ENCODE peak calls at places on chromosomes 13 and 19, in six cellular contexts. V is Peyer's patch; H is LoVo; S is activated T-cell treated with anti-CD3 and anti-CD28 coated beads for 1 hour; L is central memory CD4-positive, alpha-beta T cell; X is T-helper 2 cell. F is an unnamed sample.

GRCh38 chr19:56699552-56699951 is 28.0 kb upstream of the ZNF835 start:
- DNase-seq in V (no peak), H (no peak), S (no peak), L (no peak), X (no peak), F (no peak)

GRCh38 chr13:23141964-23142363 is 38.8 kb upstream of the SGCG start:
- DNase-seq in V (no peak), H (no peak), S (no peak), L (no peak), X (no peak), F (no peak)

GRCh38 chr13:51862965-51863364 is 1.2 kb downstream of the CCDC70 start:
- DNase-seq in V (no peak), H (no peak), S (no peak), L (no peak), X (no peak), F (no peak)

GRCh38 chr19:3671680-3672574 is 28.3 kb downstream of the PIP5K1C start:
- DNase-seq in V (no peak), H (no peak), S (no peak), L (no peak), X (no peak), F (no peak)

GRCh38 chr19:48630289-48631036 is 6.7 kb downstream of the DBP start:
- DNase-seq in V (peak), H (no peak), S (no peak), L (no peak), X (no peak), F (no peak)

GRCh38 chr19:51830263-51830662 is 35.3 kb downstream of the FPR3 start:
- DNase-seq in V (no peak), H (no peak), S (no peak), L (no peak), X (no peak), F (peak)

GRCh38 chr19:24054044-24054935 is 32.7 kb upstream of the ZNF254 start:
- DNase-seq in V (no peak), H (no peak), S (no peak), L (no peak), X (no peak), F (no peak)

GRCh38 chr13:65917731-65918130 is 1312.4 kb downstream of the PCDH9 start:
- DNase-seq in V (no peak), H (no peak), S (no peak), L (no peak), X (no peak), F (no peak)

GRCh38 chr13:40438999-40439797 is 227.2 kb downstream of the FOXO1 start:
- DNase-seq in V (no peak), H (no peak), S (no peak), L (no peak), X (no peak), F (peak)

GRCh38 chr13:46983881-46984280 is 87.0 kb upstream of the HTR2A start:
- DNase-seq in V (no peak), H (no peak), S (no peak), L (no peak), X (no peak), F (peak)

GRCh38 chr19:18599485-18599884 is 7.1 kb downstream of the CRLF1 start:
- DNase-seq in V (no peak), H (no peak), S (no peak), L (no peak), X (no peak), F (no peak)

GRCh38 chr13:72983085-72983768 is 75.6 kb upstream of the KLF5 start:
- DNase-seq in V (peak), H (no peak), S (no peak), L (no peak), X (no peak), F (no peak)

GRCh38 chr19:1929051-1929742 is 11.8 kb upstream of the CSNK1G2 start:
- DNase-seq in V (peak), H (peak), S (peak), L (peak), X (peak), F (peak)

GRCh38 chr19:18577365-18577914 is 5.8 kb downstream of the UBA52 start:
- DNase-seq in V (no peak), H (no peak), S (no peak), L (no peak), X (no peak), F (no peak)

GRCh38 chr19:35935911-35936737 is at the start of gene LRFN3:
- DNase-seq in V (peak), H (peak), S (peak), L (peak), X (no peak), F (no peak)

GRCh38 chr19:48206402-48207093 is 36.1 kb downstream of the ZSWIM9 start:
- DNase-seq in V (no peak), H (no peak), S (no peak), L (no peak), X (no peak), F (no peak)

GRCh38 chr19:2394054-2394668 is 33.2 kb downstream of the TIMM13 start:
- DNase-seq in V (no peak), H (no peak), S (no peak), L (no peak), X (no peak), F (no peak)